ENCODE peak calls at places on chromosomes 12 and 14, in ten cellular contexts. X is breast epithelium, Q is K562, J is HCT116, F is sigmoid colon, S is HepG2, T is endothelial cell of umbilical vein, H is spleen, M is upper lobe of left lung, E is transverse colon. O is an unnamed sample.

GRCh38 chr14:31950760-31951637 is 126.1 kb upstream of the ARHGAP5 start:
- DNase-seq in S (no peak), J (no peak), X (no peak), F (no peak), Q (peak), E (peak), H (peak), M (peak), T (no peak), O (no peak)

GRCh38 chr14:66247662-66248061 is 238.5 kb upstream of the CCDC196 start:
- DNase-seq in H (no peak), X (no peak), J (no peak), S (no peak), E (no peak), F (no peak), M (no peak), Q (no peak), T (no peak), O (no peak)

GRCh38 chr14:78202178-78202577 is 32.0 kb downstream of the NRXN3 start:
- DNase-seq in M (no peak), X (no peak), F (no peak), S (no peak), Q (no peak), J (no peak), H (no peak), E (no peak), T (no peak), O (no peak)

GRCh38 chr14:106200539-106201310 is 674.3 kb downstream of the TMEM121 start:
- DNase-seq in F (no peak), X (no peak), Q (no peak), M (no peak), J (no peak), H (no peak), E (no peak), S (no peak), T (no peak), O (no peak)

GRCh38 chr12:46367351-46368029 is 5.1 kb downstream of the SLC38A2 start:
- DNase-seq in X (no peak), J (no peak), H (no peak), T (peak), M (no peak), S (no peak), F (no peak), E (no peak), Q (no peak), O (no peak)

GRCh38 chr12:117533687-117534086 is 172.3 kb upstream of the NOS1 start:
- DNase-seq in M (peak), F (no peak), X (no peak), T (no peak), Q (no peak), J (no peak), S (no peak), E (peak), H (no peak), O (no peak)

GRCh38 chr14:33611405-33612183 is 339.3 kb downstream of the EGLN3 start:
- DNase-seq in H (no peak), Q (no peak), T (peak), M (no peak), F (no peak), J (no peak), E (no peak), X (no peak), S (no peak), O (no peak)

GRCh38 chr14:25150401-25150800 is 100.5 kb upstream of the STXBP6 start:
- DNase-seq in J (no peak), Q (no peak), X (no peak), M (no peak), H (no peak), T (no peak), F (no peak), E (no peak), S (no peak), O (no peak)

GRCh38 chr12:24754690-24755638 is 193.9 kb downstream of the BCAT1 start:
- DNase-seq in X (no peak), J (no peak), M (peak), T (no peak), Q (no peak), S (peak), E (no peak), F (no peak), H (no peak), O (no peak)

GRCh38 chr14:96268426-96269358 is 12.7 kb downstream of the BDKRB1 start:
- DNase-seq in S (no peak), J (no peak), X (no peak), H (no peak), F (peak), E (peak), T (no peak), M (peak), Q (no peak), O (no peak)

GRCh38 chr12:28089363-28089762 is 100.9 kb upstream of the CCDC91 start:
- DNase-seq in S (no peak), E (no peak), J (no peak), Q (no peak), T (peak), F (no peak), M (no peak), H (no peak), X (no peak), O (no peak)

GRCh38 chr14:92968291-92969020 is 45.5 kb downstream of the CHGA start:
- DNase-seq in S (no peak), T (no peak), Q (no peak), F (no peak), X (no peak), H (peak), E (no peak), M (no peak), J (no peak), O (no peak)

GRCh38 chr12:12925383-12925782 is 26.6 kb downstream of the GPRC5D start:
- DNase-seq in T (no peak), E (no peak), M (no peak), X (no peak), J (no peak), S (no peak), H (no peak), F (no peak), Q (no peak), O (no peak)

GRCh38 chr14:95226801-95227200 is 69.5 kb upstream of the DICER1 start:
- DNase-seq in Q (no peak), H (no peak), M (no peak), E (no peak), J (no peak), T (no peak), F (peak), S (no peak), X (no peak), O (no peak)

GRCh38 chr14:79834856-79835255 is 376.4 kb downstream of the DIO2 start:
- DNase-seq in S (no peak), E (no peak), J (no peak), Q (no peak), F (no peak), H (no peak), T (no peak), M (no peak), X (no peak), O (no peak)

GRCh38 chr12:106769078-106769477 is 5.4 kb upstream of the RIC8B start:
- DNase-seq in J (no peak), H (no peak), T (no peak), Q (no peak), S (peak), F (no peak), X (no peak), M (peak), E (no peak), O (no peak)

GRCh38 chr14:89096946-89097345 is 272.5 kb downstream of the TTC8 start:
- DNase-seq in X (no peak), S (no peak), E (no peak), H (no peak), M (no peak), J (no peak), Q (no peak), T (no peak), F (no peak), O (no peak)

GRCh38 chr12:48930475-48930874 is 5.2 kb upstream of the FKBP11 start:
- DNase-seq in E (no peak), Q (no peak), X (no peak), S (no peak), F (no peak), H (no peak), T (no peak), J (no peak), M (no peak), O (no peak)

GRCh38 chr14:71361335-71361734 is 454.1 kb downstream of the PCNX1 start:
- DNase-seq in S (peak), F (no peak), X (no peak), J (no peak), M (no peak), E (no peak), Q (peak), H (no peak), T (no peak), O (no peak)

GRCh38 chr14:69574266-69574953 is at the start of gene CCDC177:
- DNase-seq in S (peak), F (no peak), X (peak), T (peak), M (peak), H (peak), E (peak), Q (peak), J (peak), O (peak)

GRCh38 chr14:95895720-95896119 is 19.1 kb downstream of the TUNAR start:
- DNase-seq in M (no peak), Q (peak), J (peak), X (no peak), E (no peak), T (no peak), F (no peak), S (peak), H (no peak), O (no peak)

GRCh38 chr12:131959137-131959536 is 9.4 kb downstream of the EP400 start:
- DNase-seq in T (no peak), M (no peak), J (no peak), S (no peak), H (no peak), Q (no peak), F (no peak), X (no peak), E (no peak), O (no peak)

GRCh38 chr12:62006076-62006732 is 254.0 kb upstream of the USP15 start:
- DNase-seq in H (no peak), E (no peak), J (peak), T (peak), Q (peak), S (peak), X (no peak), M (no peak), F (no peak), O (peak)

GRCh38 chr14:58455593-58456265 is 28.2 kb downstream of the KIAA0586 start:
- DNase-seq in E (no peak), X (no peak), Q (no peak), S (no peak), M (no peak), J (no peak), H (no peak), F (no peak), T (no peak), O (no peak)

GRCh38 chr14:82757775-82758174 is 1224.1 kb upstream of the SEL1L start:
- DNase-seq in J (no peak), S (no peak), E (no peak), H (no peak), T (no peak), X (no peak), F (no peak), M (no peak), Q (no peak), O (no peak)

GRCh38 chr14:102505775-102506598 is 3.6 kb downstream of the ANKRD9 start:
- DNase-seq in H (no peak), M (no peak), S (no peak), T (no peak), Q (no peak), X (no peak), J (no peak), E (no peak), F (no peak), O (no peak)

GRCh38 chr12:103731539-103731938 is 109.5 kb downstream of the NT5DC3 start:
- DNase-seq in E (no peak), H (no peak), J (no peak), Q (no peak), T (no peak), F (no peak), S (no peak), X (no peak), M (no peak), O (no peak)
- TF ChIP-seq POLR2A in E (no peak), H (no peak), J (no peak), Q (no peak), T (no peak), F (no peak), S (no peak), X (no peak), M (no peak), O (no peak)

DNA sequence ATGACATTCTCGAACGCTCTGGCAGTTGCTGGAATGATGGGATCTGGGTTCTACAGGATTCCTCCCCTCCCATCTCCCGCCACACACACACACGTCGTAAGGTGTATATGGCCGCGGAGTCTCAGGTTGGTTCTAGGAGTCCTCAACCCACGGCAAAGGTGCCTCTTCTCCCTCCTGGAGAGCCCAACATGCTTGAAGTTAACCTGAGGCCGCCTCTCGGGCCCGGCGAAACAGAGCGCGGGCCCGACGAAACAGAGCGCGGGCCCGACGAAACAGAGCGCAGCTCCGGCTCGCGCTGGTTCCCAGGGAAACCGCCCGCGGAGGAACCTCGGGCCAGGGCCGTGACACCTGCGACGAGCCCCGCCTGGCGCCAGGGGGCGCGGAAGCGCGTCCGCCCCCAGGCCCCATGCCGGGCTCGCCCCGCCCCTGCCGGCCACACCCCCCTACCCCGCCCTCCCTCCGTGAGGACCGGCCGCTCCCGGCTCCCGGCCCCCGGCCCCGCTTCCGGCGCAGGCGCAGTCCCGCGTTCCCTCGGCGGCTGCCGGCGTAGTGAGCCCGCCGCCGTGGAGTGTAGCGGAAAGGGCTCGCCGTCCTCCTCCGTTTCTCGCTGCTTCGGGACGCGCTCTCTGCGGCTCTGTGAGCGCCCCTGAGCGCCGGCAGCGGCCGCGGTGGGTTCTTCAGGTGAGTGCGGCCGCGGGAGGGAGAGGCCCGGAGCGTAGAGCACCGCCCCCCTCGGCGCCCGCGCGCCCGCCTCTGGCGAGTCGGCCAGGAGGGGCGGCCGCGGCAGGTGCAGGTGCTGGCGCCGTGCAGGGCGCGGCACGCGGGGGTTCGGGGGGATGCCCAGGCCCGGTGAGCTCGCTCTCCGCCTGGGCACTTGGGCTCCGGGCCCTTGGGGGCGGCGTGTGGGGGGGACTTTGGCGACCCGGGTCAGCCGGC is at the start of gene RAB3IP:
- DNase-seq in X (peak), H (peak), J (peak), M (peak), S (peak), Q (peak), T (peak), F (peak), E (peak), O (peak)
- TF ChIP-seq POLR2AphosphoS5 in X (no peak), H (peak), J (peak), M (peak), S (peak), Q (no peak), T (no peak), F (peak), E (no peak), O (no peak)

DNA sequence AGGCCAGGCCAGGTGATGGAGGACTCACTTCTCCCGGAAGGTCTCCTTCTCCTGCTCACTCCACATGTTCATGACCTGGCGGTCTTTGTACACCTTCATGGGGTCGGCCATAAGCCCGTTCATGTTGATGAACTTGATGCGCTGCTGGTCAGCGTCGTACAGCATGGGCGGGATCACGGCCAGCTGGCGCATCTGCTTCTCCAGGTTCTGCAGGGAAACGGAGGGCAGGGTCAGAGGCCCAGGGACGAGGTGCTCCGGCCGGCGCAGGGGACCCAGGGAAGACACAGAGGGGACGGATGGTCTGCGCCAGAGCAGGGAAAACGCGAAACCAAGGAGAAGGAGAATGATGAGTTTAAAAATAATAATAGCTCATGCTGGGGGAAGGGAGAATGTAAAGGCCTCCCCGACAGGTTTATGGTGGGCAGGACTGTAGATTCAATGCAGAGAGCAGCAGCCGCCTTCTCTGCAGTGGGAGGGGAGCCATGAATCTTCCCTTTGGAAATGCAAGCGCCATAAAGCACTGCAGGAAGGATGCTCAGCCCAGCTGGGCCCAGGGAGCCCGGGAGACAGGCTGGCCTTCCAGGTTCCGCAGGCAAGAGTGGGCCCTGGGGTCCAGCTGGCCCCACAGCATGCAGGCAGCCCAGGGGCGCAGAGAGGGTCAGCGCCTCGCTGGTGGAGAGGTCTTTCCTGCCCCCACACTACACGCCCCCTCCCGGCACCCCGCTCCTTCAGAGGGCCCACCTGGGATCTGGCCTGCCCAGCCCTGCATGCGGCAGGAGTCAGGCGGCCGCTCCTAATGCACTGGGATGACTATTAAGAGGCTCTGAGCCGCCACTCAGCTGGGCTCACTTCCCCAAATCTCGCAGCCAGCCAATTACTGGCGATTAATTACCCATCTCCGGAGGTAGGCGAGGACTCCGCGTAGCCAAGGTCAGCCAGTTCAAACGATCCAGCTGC is 132.0 kb downstream of the RFLNA start:
- DNase-seq in J (no peak), M (no peak), X (no peak), E (no peak), F (no peak), Q (no peak), H (no peak), S (no peak), T (no peak), O (no peak)
- TF ChIP-seq POLR2A in J (no peak), M (no peak), X (no peak), E (no peak), F (no peak), Q (no peak), H (no peak), S (no peak), T (no peak), O (no peak)

GRCh38 chr14:51094901-51095853 is at the start of gene TRIM9:
- DNase-seq in E (peak), T (peak), S (peak), J (peak), Q (peak), F (peak), H (peak), X (peak), M (peak), O (peak)
- TF ChIP-seq POLR2AphosphoS5 in E (peak), T (no peak), S (no peak), J (peak), Q (no peak), F (peak), H (peak), X (peak), M (peak), O (no peak)

GRCh38 chr12:105235747-105236476 is at the start of gene APPL2:
- DNase-seq in M (peak), J (peak), F (peak), T (peak), X (peak), Q (peak), S (peak), E (peak), H (peak), O (peak)
- TF ChIP-seq POLR2A in M (peak), J (peak), F (peak), T (peak), X (peak), Q (peak), S (peak), E (peak), H (peak), O (peak)

GRCh38 chr14:90757452-90757851 is 58.8 kb downstream of the TTC7B start:
- DNase-seq in X (no peak), F (no peak), E (no peak), H (no peak), T (no peak), M (no peak), J (no peak), Q (no peak), S (no peak), O (no peak)

GRCh38 chr14:90759370-90760054 is 56.7 kb downstream of the TTC7B start:
- DNase-seq in Q (no peak), F (no peak), T (no peak), S (no peak), M (no peak), X (no peak), J (no peak), H (no peak), E (no peak), O (no peak)

GRCh38 chr14:90756755-90757345 is 59.4 kb downstream of the TTC7B start:
- DNase-seq in Q (no peak), M (no peak), X (no peak), J (no peak), F (no peak), H (no peak), T (no peak), S (no peak), E (no peak), O (no peak)

GRCh38 chr14:90758959-90759358 is 57.3 kb downstream of the TTC7B start:
- DNase-seq in X (peak), Q (no peak), H (peak), E (peak), M (peak), T (peak), S (no peak), J (no peak), F (peak), O (no peak)

DNA sequence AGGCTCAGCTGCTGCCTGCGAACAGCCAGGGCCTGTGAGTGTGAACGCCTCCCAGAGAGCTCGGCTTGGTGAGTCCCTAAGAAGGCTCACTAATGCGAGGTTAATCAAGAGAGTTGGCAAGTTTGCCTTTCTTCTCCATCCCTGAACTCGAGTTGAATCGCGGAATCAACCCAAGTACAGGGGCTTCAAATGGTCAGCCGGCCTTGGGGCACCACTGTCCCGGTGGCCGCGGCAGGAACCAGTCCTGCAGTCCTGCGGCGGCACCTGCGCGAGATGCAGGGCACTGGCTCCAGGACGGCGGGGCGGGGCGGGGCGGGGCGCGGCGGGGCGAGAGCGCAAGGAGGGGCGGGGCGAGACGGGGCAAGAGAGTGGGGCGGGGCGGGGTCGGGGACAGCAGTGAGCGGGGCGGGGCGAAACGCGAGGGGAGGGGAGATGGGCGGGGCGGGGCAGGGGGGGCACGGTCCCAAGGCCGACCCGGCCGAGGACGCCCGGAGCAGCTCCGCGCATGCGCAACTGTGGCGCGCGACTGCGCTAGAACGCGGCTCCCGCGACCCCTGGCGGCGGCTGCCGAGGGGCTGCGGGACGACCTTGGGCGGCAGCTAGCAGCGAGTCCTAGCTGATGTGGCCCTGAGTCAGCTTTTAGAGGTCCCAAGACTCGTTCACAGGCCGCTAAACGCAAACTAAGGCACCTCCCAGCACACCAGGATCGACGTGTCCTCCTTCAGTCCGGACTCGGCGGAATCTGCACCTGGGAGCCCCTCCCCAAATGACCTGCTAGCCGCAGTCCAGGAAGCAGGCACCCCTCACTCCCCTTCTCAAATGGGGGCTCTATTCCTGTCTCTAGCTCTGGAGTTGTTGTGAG is 58.0 kb downstream of the TTC7B start:
- DNase-seq in F (peak), J (peak), Q (peak), T (peak), S (peak), E (peak), X (peak), M (peak), H (peak), O (peak)
- TF ChIP-seq POLR2AphosphoS5 in F (peak), J (peak), Q (no peak), T (no peak), S (peak), E (peak), X (peak), M (peak), H (peak), O (no peak)

O was measured in GM12892.